ENCODE peak calls at places on chromosome 13, in five cellular contexts. One of them, this sample, is unnamed. For H3K4me1 and H3K9me3, the result is how much of the 10 kb centered on the place peaks cover.

GRCh38 chr13:28324181-28324789 is 170.6 kb downstream of the FLT1 start:
- DNase-seq in psoas muscle: no peak
- DNase-seq in Peyer's patch: peak
- DNase-seq in HCT116: peak
- DNase-seq in cardiac muscle cell: peak
- DNase-seq in this sample: peak

GRCh38 chr13:101092985-101093384 is 323.3 kb downstream of the NALCN start:
- DNase-seq in psoas muscle: no peak
- DNase-seq in Peyer's patch: no peak
- DNase-seq in cardiac muscle cell: no peak
- DNase-seq in HCT116: no peak
- DNase-seq in this sample: no peak

GRCh38 chr13:98972627-98973026 is 5.2 kb downstream of the DOCK9 start:
- DNase-seq in psoas muscle: no peak
- DNase-seq in HCT116: peak
- DNase-seq in cardiac muscle cell: peak
- DNase-seq in Peyer's patch: no peak
- DNase-seq in this sample: no peak

GRCh38 chr13:53206455-53206854 is 177.8 kb downstream of the OLFM4 start:
- DNase-seq in cardiac muscle cell: no peak
- DNase-seq in Peyer's patch: no peak
- DNase-seq in HCT116: no peak
- DNase-seq in psoas muscle: no peak
- DNase-seq in this sample: peak

GRCh38 chr13:30274083-30274482 is 33.3 kb downstream of the KATNAL1 start:
- DNase-seq in cardiac muscle cell: no peak
- DNase-seq in HCT116: no peak
- DNase-seq in psoas muscle: no peak
- DNase-seq in Peyer's patch: no peak
- DNase-seq in this sample: no peak

GRCh38 chr13:92717857-92718256 is 508.8 kb upstream of the GPC6 start:
- DNase-seq in HCT116: no peak
- DNase-seq in cardiac muscle cell: no peak
- DNase-seq in psoas muscle: no peak
- DNase-seq in Peyer's patch: no peak
- DNase-seq in this sample: no peak

GRCh38 chr13:83332751-83333150 is 549.5 kb downstream of the SLITRK1 start:
- DNase-seq in Peyer's patch: no peak
- DNase-seq in cardiac muscle cell: no peak
- DNase-seq in psoas muscle: no peak
- DNase-seq in HCT116: no peak
- DNase-seq in this sample: no peak

GRCh38 chr13:35354882-35355281 is 121.6 kb downstream of the MAB21L1 start:
- DNase-seq in Peyer's patch: no peak
- DNase-seq in psoas muscle: no peak
- DNase-seq in cardiac muscle cell: no peak
- DNase-seq in HCT116: no peak
- DNase-seq in this sample: no peak

GRCh38 chr13:77740097-77740496 is 42.6 kb downstream of the SLAIN1 start:
- DNase-seq in psoas muscle: no peak
- DNase-seq in HCT116: no peak
- DNase-seq in cardiac muscle cell: no peak
- DNase-seq in Peyer's patch: no peak
- DNase-seq in this sample: no peak

GRCh38 chr13:108155185-108156106 is 59.9 kb downstream of the LIG4 start:
- DNase-seq in psoas muscle: peak
- DNase-seq in HCT116: peak
- DNase-seq in Peyer's patch: peak
- DNase-seq in cardiac muscle cell: peak
- DNase-seq in this sample: peak

GRCh38 chr13:76878043-76878442 is 8.2 kb downstream of the KCTD12 start:
- DNase-seq in Peyer's patch: no peak
- DNase-seq in HCT116: no peak
- DNase-seq in cardiac muscle cell: no peak
- DNase-seq in psoas muscle: no peak
- DNase-seq in this sample: no peak

GRCh38 chr13:72839831-72840426 is 58.0 kb downstream of the PIBF1 start:
- DNase-seq in Peyer's patch: peak
- DNase-seq in cardiac muscle cell: peak
- DNase-seq in HCT116: peak
- DNase-seq in psoas muscle: no peak
- DNase-seq in this sample: peak

GRCh38 chr13:34153428-34154180 is 335.7 kb downstream of the RFC3 start:
- DNase-seq in cardiac muscle cell: peak
- DNase-seq in psoas muscle: no peak
- DNase-seq in HCT116: no peak
- DNase-seq in Peyer's patch: no peak
- DNase-seq in this sample: no peak

GRCh38 chr13:75326173-75327131 is 155.5 kb downstream of the TBC1D4 start:
- DNase-seq in cardiac muscle cell: peak
- DNase-seq in psoas muscle: no peak
- DNase-seq in Peyer's patch: no peak
- DNase-seq in HCT116: no peak
- DNase-seq in this sample: peak

GRCh38 chr13:49303533-49304252 is 56.0 kb downstream of the CDADC1 start:
- DNase-seq in psoas muscle: peak
- DNase-seq in HCT116: no peak
- DNase-seq in Peyer's patch: no peak
- DNase-seq in cardiac muscle cell: no peak
- DNase-seq in this sample: peak

GRCh38 chr13:75803175-75803611 is 167.1 kb downstream of the LMO7 start:
- DNase-seq in HCT116: no peak
- DNase-seq in cardiac muscle cell: no peak
- DNase-seq in Peyer's patch: no peak
- DNase-seq in psoas muscle: no peak
- DNase-seq in this sample: peak

GRCh38 chr13:105410602-105411001 is 1124.9 kb downstream of the EFNB2 start:
- DNase-seq in Peyer's patch: peak
- DNase-seq in psoas muscle: peak
- DNase-seq in cardiac muscle cell: peak
- DNase-seq in HCT116: peak
- DNase-seq in this sample: peak

GRCh38 chr13:23060972-23061371 is 119.8 kb upstream of the SGCG start:
- DNase-seq in HCT116: no peak
- DNase-seq in psoas muscle: no peak
- DNase-seq in cardiac muscle cell: no peak
- DNase-seq in Peyer's patch: no peak
- DNase-seq in this sample: no peak

GRCh38 chr13:113658836-113659235 is 838 bp upstream of the ATP4B start:
- DNase-seq in cardiac muscle cell: no peak
- DNase-seq in psoas muscle: no peak
- DNase-seq in HCT116: no peak
- DNase-seq in Peyer's patch: peak
- DNase-seq in this sample: no peak

GRCh38 chr13:35139591-35139990 is 197.5 kb downstream of the NBEA start:
- DNase-seq in Peyer's patch: no peak
- DNase-seq in psoas muscle: no peak
- DNase-seq in cardiac muscle cell: peak
- DNase-seq in HCT116: no peak
- DNase-seq in this sample: no peak

GRCh38 chr13:30355405-30355741 is 48.0 kb upstream of the KATNAL1 start:
- DNase-seq in Peyer's patch: peak
- DNase-seq in HCT116: no peak
- DNase-seq in cardiac muscle cell: no peak
- DNase-seq in psoas muscle: no peak
- DNase-seq in this sample: no peak

GRCh38 chr13:98826156-98826555 is 73.7 kb upstream of the SLC15A1 start:
- DNase-seq in HCT116: no peak
- DNase-seq in Peyer's patch: no peak
- DNase-seq in psoas muscle: no peak
- DNase-seq in cardiac muscle cell: peak
- DNase-seq in this sample: no peak

GRCh38 chr13:31761951-31762350 is 22.6 kb downstream of the RXFP2 start:
- DNase-seq in Peyer's patch: no peak
- DNase-seq in cardiac muscle cell: no peak
- DNase-seq in HCT116: no peak
- DNase-seq in psoas muscle: no peak
- DNase-seq in this sample: no peak

GRCh38 chr13:31768351-31768750 is 29.0 kb downstream of the RXFP2 start:
- DNase-seq in Peyer's patch: no peak
- DNase-seq in cardiac muscle cell: no peak
- DNase-seq in HCT116: no peak
- DNase-seq in psoas muscle: no peak
- DNase-seq in this sample: no peak

GRCh38 chr13:31767175-31767900 is 28.0 kb downstream of the RXFP2 start:
- DNase-seq in psoas muscle: no peak
- DNase-seq in HCT116: no peak
- DNase-seq in cardiac muscle cell: peak
- DNase-seq in Peyer's patch: no peak
- DNase-seq in this sample: no peak

GRCh38 chr13:31764556-31764955 is 25.2 kb downstream of the RXFP2 start:
- DNase-seq in psoas muscle: no peak
- DNase-seq in Peyer's patch: no peak
- DNase-seq in cardiac muscle cell: no peak
- DNase-seq in HCT116: no peak
- DNase-seq in this sample: no peak

DNA sequence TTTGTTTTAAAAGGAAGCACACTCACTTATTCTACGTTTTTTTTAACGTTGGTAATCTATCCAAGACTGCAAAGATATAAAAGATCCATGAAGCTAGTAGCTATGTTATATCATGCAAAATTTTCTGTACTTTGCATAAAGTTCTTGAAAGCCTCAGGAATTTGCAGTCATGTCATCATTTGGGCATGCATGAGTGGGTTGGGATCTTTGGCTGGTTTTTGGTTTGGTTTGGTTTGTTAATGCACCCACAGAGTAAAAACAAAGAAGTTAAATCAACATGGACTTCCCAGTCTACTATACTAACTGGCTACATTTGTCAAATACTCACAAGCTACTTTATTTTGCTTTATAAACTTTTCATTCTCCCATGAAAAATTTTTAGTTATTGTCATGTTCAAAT is 26.1 kb downstream of the RXFP2 start:
- DNase-seq in psoas muscle: no peak
- DNase-seq in HCT116: no peak
- DNase-seq in Peyer's patch: no peak
- DNase-seq in cardiac muscle cell: peak
- DNase-seq in this sample: no peak
- H3K4me1 ChIP-seq in psoas muscle: under half
- H3K4me1 ChIP-seq in HCT116: under half
- H3K4me1 ChIP-seq in Peyer's patch: under half
- H3K4me1 ChIP-seq in cardiac muscle cell: under half
- H3K4me1 ChIP-seq in this sample: under half

DNA sequence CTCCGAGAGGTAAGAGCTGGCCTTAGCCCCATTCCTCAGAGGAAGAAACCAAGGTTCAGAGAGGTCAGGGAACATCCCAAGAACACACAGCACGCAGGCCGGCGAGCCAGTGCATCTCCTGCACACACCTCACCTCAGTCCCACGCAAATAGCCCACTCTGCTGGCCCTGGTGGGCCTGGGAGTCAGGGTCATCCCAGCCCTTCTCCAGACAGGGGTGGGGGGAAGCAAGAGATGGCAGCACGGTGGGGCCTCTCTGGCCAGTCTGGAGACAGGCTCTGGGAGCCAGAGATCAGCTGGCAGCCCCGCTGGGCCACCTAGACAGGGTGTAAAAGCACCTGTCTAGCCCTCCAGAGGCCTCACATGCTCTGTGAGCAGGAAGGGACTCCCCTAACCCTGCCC is 26.8 kb downstream of the TUBA3C start:
- DNase-seq in HCT116: no peak
- DNase-seq in psoas muscle: no peak
- DNase-seq in Peyer's patch: no peak
- DNase-seq in cardiac muscle cell: no peak
- DNase-seq in this sample: no peak
- H3K9me3 ChIP-seq in HCT116: under half
- H3K9me3 ChIP-seq in psoas muscle: under half
- H3K9me3 ChIP-seq in Peyer's patch: under half
- H3K9me3 ChIP-seq in cardiac muscle cell: under half
- H3K9me3 ChIP-seq in this sample: under half

GRCh38 chr13:32734511-32734910 is 148.3 kb downstream of the PDS5B start:
- DNase-seq in Peyer's patch: no peak
- DNase-seq in cardiac muscle cell: peak
- DNase-seq in HCT116: no peak
- DNase-seq in psoas muscle: no peak
- DNase-seq in this sample: no peak

GRCh38 chr13:32737679-32738078 is 151.4 kb downstream of the PDS5B start:
- DNase-seq in HCT116: no peak
- DNase-seq in psoas muscle: no peak
- DNase-seq in Peyer's patch: no peak
- DNase-seq in cardiac muscle cell: no peak
- DNase-seq in this sample: peak

GRCh38 chr13:32736648-32737047 is 150.4 kb downstream of the PDS5B start:
- DNase-seq in HCT116: no peak
- DNase-seq in psoas muscle: no peak
- DNase-seq in cardiac muscle cell: no peak
- DNase-seq in Peyer's patch: no peak
- DNase-seq in this sample: peak

GRCh38 chr13:32735859-32736258 is 149.6 kb downstream of the PDS5B start:
- DNase-seq in cardiac muscle cell: no peak
- DNase-seq in psoas muscle: no peak
- DNase-seq in HCT116: no peak
- DNase-seq in Peyer's patch: no peak
- DNase-seq in this sample: no peak

GRCh38 chr13:32737111-32737571 is 150.9 kb downstream of the PDS5B start:
- DNase-seq in cardiac muscle cell: peak
- DNase-seq in Peyer's patch: no peak
- DNase-seq in psoas muscle: no peak
- DNase-seq in HCT116: no peak
- DNase-seq in this sample: peak
- H3K27ac ChIP-seq in cardiac muscle cell: no peak
- H3K27ac ChIP-seq in Peyer's patch: peak
- H3K27ac ChIP-seq in psoas muscle: peak
- H3K27ac ChIP-seq in HCT116: no peak
- H3K27ac ChIP-seq in this sample: peak

GRCh38 chr13:42377640-42378382 is 105.9 kb downstream of the AKAP11 start:
- DNase-seq in HCT116: no peak
- DNase-seq in psoas muscle: no peak
- DNase-seq in Peyer's patch: peak
- DNase-seq in cardiac muscle cell: peak
- DNase-seq in this sample: peak

GRCh38 chr13:42378383-42378780 is 106.4 kb downstream of the AKAP11 start:
- DNase-seq in Peyer's patch: no peak
- DNase-seq in psoas muscle: no peak
- DNase-seq in HCT116: no peak
- DNase-seq in cardiac muscle cell: no peak
- DNase-seq in this sample: no peak

GRCh38 chr13:42381165-42381425 is 109.1 kb downstream of the AKAP11 start:
- DNase-seq in psoas muscle: no peak
- DNase-seq in cardiac muscle cell: no peak
- DNase-seq in HCT116: no peak
- DNase-seq in Peyer's patch: no peak
- DNase-seq in this sample: no peak

GRCh38 chr13:42380420-42381164 is 108.6 kb downstream of the AKAP11 start:
- DNase-seq in HCT116: no peak
- DNase-seq in Peyer's patch: peak
- DNase-seq in cardiac muscle cell: no peak
- DNase-seq in psoas muscle: no peak
- DNase-seq in this sample: no peak

DNA sequence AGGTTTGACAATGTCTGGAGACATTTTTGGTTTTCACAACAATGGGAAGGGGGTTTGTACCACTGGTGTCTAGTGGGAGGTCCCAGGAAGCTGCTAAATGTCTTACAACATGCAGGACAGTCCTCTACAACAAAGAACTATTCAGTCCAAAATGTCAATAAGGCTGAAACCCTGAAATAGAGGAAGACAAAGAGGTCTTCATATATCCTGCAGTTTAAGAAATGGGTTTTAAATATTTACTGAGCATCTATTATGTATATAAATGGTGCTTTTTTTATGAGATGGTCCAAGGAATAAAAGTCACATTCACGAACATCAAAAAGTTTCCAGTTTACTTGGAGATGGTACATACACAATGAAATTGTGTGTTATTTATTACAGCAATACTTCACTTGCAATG is 107.3 kb downstream of the AKAP11 start:
- DNase-seq in Peyer's patch: no peak
- DNase-seq in psoas muscle: no peak
- DNase-seq in cardiac muscle cell: no peak
- DNase-seq in HCT116: no peak
- DNase-seq in this sample: no peak
- H3K4me1 ChIP-seq in Peyer's patch: under half
- H3K4me1 ChIP-seq in psoas muscle: under half
- H3K4me1 ChIP-seq in cardiac muscle cell: under half
- H3K4me1 ChIP-seq in HCT116: under half
- H3K4me1 ChIP-seq in this sample: under half